ENCODE peak calls at places on chromosomes 2 and 18, in six cellular contexts. C is GM23248, Z is NCI-H460, F is upper lobe of right lung, T is skeletal muscle cell, M is omental fat pad. R is an unnamed sample.

GRCh38 chr2:69168144-69168813 is 155.3 kb downstream of the ANTXR1 start:
- DNase-seq in T (no peak), F (no peak), C (no peak), Z (no peak), M (no peak), R (no peak)

GRCh38 chr2:43942001-43942400 is 53.8 kb downstream of the LRPPRC start:
- DNase-seq in Z (no peak), T (no peak), F (no peak), M (no peak), C (no peak), R (no peak)

GRCh38 chr2:230899786-230900185 is 25.3 kb downstream of the GPR55 start:
- DNase-seq in C (peak), M (no peak), Z (no peak), F (no peak), T (no peak), R (no peak)

GRCh38 chr2:148720501-148720998 is 76.0 kb downstream of the EPC2 start:
- DNase-seq in C (peak), F (no peak), M (no peak), Z (no peak), T (peak), R (no peak)

GRCh38 chr2:145652992-145653545 is 1133.2 kb upstream of the ZEB2 start:
- DNase-seq in F (no peak), C (peak), M (no peak), T (peak), Z (peak), R (no peak)

GRCh38 chr2:236565879-236566402 is 3.7 kb upstream of the ACKR3 start:
- DNase-seq in M (no peak), T (no peak), F (no peak), Z (no peak), C (no peak), R (no peak)

GRCh38 chr2:96875498-96876035 is 5.7 kb upstream of the SEMA4C start:
- DNase-seq in M (no peak), T (no peak), F (no peak), Z (no peak), C (no peak), R (no peak)

GRCh38 chr2:10242998-10243925 is 59.4 kb upstream of the HPCAL1 start:
- DNase-seq in M (no peak), Z (no peak), T (no peak), F (peak), C (no peak), R (peak)

GRCh38 chr2:124975224-124975623 is 950.1 kb downstream of the CNTNAP5 start:
- DNase-seq in Z (no peak), F (no peak), M (no peak), T (no peak), C (no peak), R (no peak)

GRCh38 chr2:33298233-33298632 is 178.2 kb upstream of the RASGRP3 start:
- DNase-seq in C (peak), M (no peak), Z (peak), F (no peak), T (peak), R (no peak)

GRCh38 chr2:54422072-54422581 is 34.0 kb upstream of the SPTBN1 start:
- DNase-seq in F (no peak), C (no peak), M (no peak), T (no peak), Z (no peak), R (no peak)

GRCh38 chr2:240451108-240451611 is 15.7 kb downstream of the GPC1 start:
- DNase-seq in F (no peak), Z (no peak), T (no peak), M (no peak), C (no peak), R (no peak)

GRCh38 chr2:119408221-119408619 is 23.4 kb upstream of the TMEM37 start:
- DNase-seq in T (no peak), Z (no peak), M (no peak), C (peak), F (no peak), R (no peak)

GRCh38 chr2:150596071-150596470 is 108.6 kb upstream of the RND3 start:
- DNase-seq in T (no peak), M (no peak), F (no peak), Z (no peak), C (peak), R (no peak)

GRCh38 chr2:49044680-49045079 is 109.6 kb downstream of the FSHR start:
- DNase-seq in F (no peak), M (no peak), T (no peak), Z (no peak), C (no peak), R (no peak)

GRCh38 chr2:64876137-64876647 is 113.0 kb upstream of the SLC1A4 start:
- DNase-seq in Z (peak), F (no peak), T (peak), C (peak), M (no peak), R (no peak)

GRCh38 chr2:171056307-171056706 is 104.4 kb downstream of the TLK1 start:
- DNase-seq in F (no peak), T (no peak), M (no peak), C (peak), Z (no peak), R (no peak)

GRCh38 chr2:213766465-213766891 is 482.2 kb downstream of the SPAG16 start:
- DNase-seq in M (no peak), T (no peak), Z (peak), C (peak), F (no peak), R (peak)

GRCh38 chr18:34696681-34697080 is 13.4 kb upstream of the DTNA start:
- DNase-seq in T (no peak), Z (no peak), M (no peak), C (no peak), F (no peak), R (no peak)

GRCh38 chr2:173181982-173182381 is 106.3 kb downstream of the MAP3K20 start:
- DNase-seq in T (no peak), C (no peak), F (no peak), Z (no peak), M (no peak), R (no peak)

GRCh38 chr2:205686231-205687017 is 4.1 kb downstream of the NRP2 start:
- DNase-seq in Z (no peak), C (peak), T (no peak), M (no peak), F (no peak), R (peak)

R was measured in nephron progenitor cell.